ENCODE peak calls at places on chromosomes 3 and 15, in six cellular contexts. O, F, W, I, R and X are unnamed samples.

GRCh38 chr3:12807066-12807465 is 10.6 kb downstream of the CAND2 start:
- DNase-seq in O (no peak), F (no peak), W (no peak), I (no peak), R (no peak), X (no peak)

GRCh38 chr3:117989982-117990381 is 1044.7 kb downstream of the IGSF11 start:
- DNase-seq in O (peak; percentile 2), F (no peak), W (no peak), I (no peak), R (no peak), X (no peak)

GRCh38 chr3:65742914-65743313 is 295.8 kb downstream of the MAGI1 start:
- DNase-seq in O (peak; percentile 4), F (no peak), W (no peak), I (no peak), R (no peak), X (no peak)

GRCh38 chr15:94000603-94001002 is 230.8 kb upstream of the MCTP2 start:
- DNase-seq in O (no peak), F (no peak), W (no peak), I (no peak), R (no peak), X (no peak)

GRCh38 chr15:25173241-25174028 is 218.6 kb downstream of the SNRPN start:
- DNase-seq in O (no peak), F (no peak), W (peak; percentile 11), I (no peak), R (no peak), X (no peak)

GRCh38 chr3:155500429-155500828 is 206.9 kb upstream of the STRIT1 start:
- DNase-seq in O (no peak), F (no peak), W (no peak), I (no peak), R (no peak), X (no peak)

GRCh38 chr3:119884161-119884557 is 102.3 kb downstream of the NR1I2 start:
- DNase-seq in O (no peak), F (no peak), W (no peak), I (no peak), R (no peak), X (no peak)

GRCh38 chr3:56929809-56930615 is 128.3 kb upstream of the ARHGEF3 start:
- DNase-seq in O (no peak), F (no peak), W (no peak), I (no peak), R (no peak), X (no peak)

GRCh38 chr15:81018197-81018596 is 17.5 kb downstream of the TLNRD1 start:
- DNase-seq in O (no peak), F (no peak), W (no peak), I (no peak), R (no peak), X (no peak)

GRCh38 chr15:26201177-26201858 is 338.2 kb upstream of the ATP10A start:
- DNase-seq in O (no peak), F (no peak), W (no peak), I (no peak), R (no peak), X (no peak)

GRCh38 chr15:76868740-76869139 is 36.4 kb downstream of the SCAPER start:
- DNase-seq in O (no peak), F (no peak), W (no peak), I (no peak), R (no peak), X (no peak)

GRCh38 chr15:76863693-76864092 is 41.4 kb downstream of the SCAPER start:
- DNase-seq in O (no peak), F (no peak), W (no peak), I (no peak), R (no peak), X (no peak)

GRCh38 chr15:76866008-76866407 is 39.1 kb downstream of the SCAPER start:
- DNase-seq in O (peak; percentile 2), F (no peak), W (no peak), I (no peak), R (peak; percentile 14), X (no peak)

GRCh38 chr15:76865548-76865991 is 39.6 kb downstream of the SCAPER start:
- DNase-seq in O (peak; percentile 44), F (no peak), W (no peak), I (no peak), R (no peak), X (no peak)

GRCh38 chr15:76866716-76867321 is 38.3 kb downstream of the SCAPER start:
- DNase-seq in O (peak; percentile 5), F (no peak), W (no peak), I (no peak), R (peak; percentile 13), X (peak; percentile 35)
- TF ChIP-seq CTCF in O (peak; percentile 51), F (peak; percentile 40), W (peak; percentile 20), I (peak; percentile 43), R (peak; percentile 48), X (peak; percentile 54)

GRCh38 chr3:29764059-29764458 is 483.2 kb downstream of the RBMS3 start:
- DNase-seq in O (no peak), F (no peak), W (no peak), I (no peak), R (peak; percentile 77), X (no peak)

GRCh38 chr3:29759021-29759359 is 478.1 kb downstream of the RBMS3 start:
- DNase-seq in O (no peak), F (no peak), W (no peak), I (no peak), R (peak; percentile 75), X (no peak)

GRCh38 chr3:29763115-29763514 is 482.2 kb downstream of the RBMS3 start:
- DNase-seq in O (no peak), F (no peak), W (no peak), I (no peak), R (no peak), X (no peak)

GRCh38 chr3:29759443-29760033 is 478.7 kb downstream of the RBMS3 start:
- DNase-seq in O (peak; percentile 78), F (no peak), W (no peak), I (no peak), R (no peak), X (no peak)

GRCh38 chr3:29764603-29765254 is 483.9 kb downstream of the RBMS3 start:
- DNase-seq in O (peak; percentile 70), F (no peak), W (no peak), I (no peak), R (peak; percentile 76), X (no peak)
- TF ChIP-seq CTCF in O (peak; percentile 87), F (no peak), W (peak; percentile 56), I (peak; percentile 27), R (peak; percentile 69), X (no peak)

GRCh38 chr3:85342915-85343314 is 384.1 kb downstream of the CADM2 start:
- DNase-seq in O (no peak), F (no peak), W (no peak), I (no peak), R (no peak), X (peak; percentile 3)
- TF ChIP-seq CTCF in O (peak; percentile 46), F (no peak), W (no peak), I (no peak), R (no peak), X (peak; percentile 13)

DNA sequence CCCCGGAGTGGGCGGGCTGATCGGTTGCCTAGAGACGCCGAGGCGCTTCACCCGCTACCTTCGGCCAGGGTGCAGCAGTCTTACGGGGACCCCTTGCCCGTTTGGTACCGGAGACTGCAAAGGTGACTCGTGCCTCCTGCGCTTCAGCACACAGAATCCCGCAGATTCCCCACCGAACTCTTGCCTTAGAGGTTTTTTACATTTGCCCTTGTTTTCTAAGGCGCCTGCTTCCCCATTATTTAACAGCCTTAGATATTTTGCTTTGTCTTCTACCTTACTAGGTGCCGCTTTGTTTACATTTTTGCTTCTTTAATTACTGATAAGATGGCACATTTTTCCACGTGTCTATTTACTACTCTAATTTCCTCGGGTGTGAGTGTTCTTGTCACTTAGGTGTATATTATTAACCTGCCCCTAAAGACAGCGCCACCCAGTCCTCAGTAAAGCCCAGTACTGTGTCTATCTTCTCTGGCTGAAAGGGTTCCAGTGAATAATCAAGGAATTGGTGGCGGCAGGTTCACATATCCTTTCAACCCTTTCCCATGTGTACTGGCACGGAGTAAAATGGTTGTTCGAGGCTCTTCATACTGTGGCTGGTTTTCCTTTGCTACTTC is 563 bp upstream of the CEP152 start:
- DNase-seq in O (no peak), F (no peak), W (no peak), I (no peak), R (no peak), X (no peak)
- TF ChIP-seq CTCF in O (peak; percentile 9), F (no peak), W (no peak), I (no peak), R (no peak), X (no peak)

DNA sequence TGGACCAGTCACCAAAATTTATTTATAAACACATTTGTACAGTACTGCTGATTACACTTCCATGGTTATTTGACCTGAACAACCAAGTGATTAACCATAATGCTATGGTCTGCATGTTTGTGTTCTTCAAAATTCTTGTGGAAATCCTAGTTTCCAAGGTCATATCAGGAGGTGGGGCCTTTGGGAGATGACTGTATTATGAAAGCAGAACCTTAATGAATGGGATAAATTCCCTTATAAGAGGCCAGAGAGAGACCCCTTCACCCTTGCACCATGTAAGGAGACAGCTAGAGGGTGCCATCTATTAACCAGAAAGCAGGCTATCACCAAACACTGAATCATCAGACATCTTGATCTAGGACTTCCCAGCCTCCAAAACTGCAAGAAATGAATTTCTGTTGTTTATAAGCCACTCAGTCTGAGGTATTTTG is 1.9 kb downstream of the SCAPER start:
- DNase-seq in O (peak; percentile 13), F (no peak), W (no peak), I (peak; percentile 32), R (no peak), X (peak; percentile 48)
- TF ChIP-seq CTCF in O (peak; percentile 53), F (peak; percentile 9), W (no peak), I (peak; percentile 45), R (peak; percentile 45), X (peak; percentile 26)

DNA sequence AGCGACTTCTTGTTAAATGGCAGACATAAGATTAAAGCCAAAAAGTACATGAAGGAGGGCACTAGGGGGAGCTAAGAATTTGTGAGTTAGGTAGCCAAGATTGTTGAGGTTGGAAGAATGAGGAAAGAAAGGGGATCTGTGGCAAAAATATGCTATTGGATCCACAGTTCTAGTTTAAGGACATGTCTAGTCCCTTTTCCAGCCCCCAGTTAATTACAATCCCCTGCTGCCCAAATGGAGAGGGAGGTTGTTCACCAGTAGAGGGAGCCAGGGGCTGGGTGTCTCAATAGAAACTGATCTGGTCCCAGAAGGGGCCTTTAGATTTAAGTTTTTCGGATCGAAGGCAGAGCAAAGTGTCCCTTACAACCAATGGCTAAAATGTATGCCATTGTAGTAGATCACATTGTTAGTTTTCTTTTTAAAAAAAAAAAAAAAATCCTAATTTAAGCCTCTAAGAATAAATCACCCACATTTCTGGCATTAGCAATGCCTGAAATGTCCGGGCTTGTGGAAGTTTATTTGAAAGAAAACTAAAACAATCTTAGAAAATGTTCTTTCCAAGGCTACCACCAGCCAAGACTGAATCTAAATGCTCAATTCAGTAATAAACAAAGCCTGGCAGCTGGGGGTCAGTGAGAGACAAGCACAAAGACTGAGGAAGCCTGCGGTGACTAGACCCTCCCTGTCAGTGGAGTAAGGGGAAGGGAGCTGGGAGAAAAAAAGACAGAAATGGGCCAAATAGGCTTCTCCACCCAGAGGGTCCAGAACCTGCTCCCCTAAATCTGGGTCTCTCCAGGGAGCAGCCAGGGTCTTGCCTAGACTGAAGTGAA is 7.1 kb downstream of the COL8A1 start:
- DNase-seq in O (peak; percentile 43), F (no peak), W (no peak), I (no peak), R (no peak), X (peak; percentile 25)
- TF ChIP-seq CTCF in O (peak; percentile 86), F (peak; percentile 58), W (peak; percentile 46), I (peak; percentile 30), R (peak; percentile 72), X (peak; percentile 27)

GRCh38 chr3:195239121-195239520 is 31.8 kb downstream of the XXYLT1 start:
- DNase-seq in O (no peak), F (no peak), W (no peak), I (no peak), R (no peak), X (no peak)
- TF ChIP-seq CTCF in O (no peak), F (no peak), W (no peak), I (no peak), R (no peak), X (no peak)

GRCh38 chr3:179276743-179277142 is 25.8 kb upstream of the KCNMB3 start:
- DNase-seq in O (no peak), F (no peak), W (no peak), I (no peak), R (no peak), X (no peak)
- TF ChIP-seq CTCF in O (no peak), F (no peak), W (no peak), I (no peak), R (no peak), X (no peak)